ENCODE peak calls at places on chromosomes 12 and 14, in four cellular contexts. I, O, U and N are unnamed samples.

GRCh38 chr14:68099348-68100045 is 279.9 kb downstream of the RAD51B start:
- DNase-seq in O (no peak), I (no peak), U (no peak), N (no peak)

GRCh38 chr14:83164016-83164415 is 1630.4 kb upstream of the SEL1L start:
- DNase-seq in O (no peak), U (no peak), I (no peak), N (no peak)

GRCh38 chr14:57168138-57168695 is 100.5 kb downstream of the EXOC5 start:
- DNase-seq in O (no peak), U (no peak), I (no peak), N (no peak)

GRCh38 chr12:88493651-88494050 is 86.6 kb downstream of the KITLG start:
- DNase-seq in O (no peak), U (peak), I (peak), N (no peak)

GRCh38 chr14:103155826-103156394 is 32.6 kb downstream of the TNFAIP2 start:
- DNase-seq in U (no peak), O (no peak), I (no peak), N (no peak)

GRCh38 chr12:52004042-52004648 is 2.6 kb upstream of the TAMALIN start:
- DNase-seq in O (peak), U (peak), I (peak), N (no peak)

GRCh38 chr14:55433880-55434804 is 6.3 kb downstream of the TBPL2 start:
- DNase-seq in O (no peak), I (no peak), U (no peak), N (no peak)

GRCh38 chr12:106321139-106321850 is 18.8 kb downstream of the TCP11L2 start:
- DNase-seq in U (no peak), O (no peak), I (no peak), N (no peak)

GRCh38 chr14:24411468-24412454 is 13.0 kb downstream of the NYNRIN start:
- DNase-seq in U (peak), O (peak), I (peak), N (peak)

GRCh38 chr14:104974665-104975390 is 3.3 kb downstream of the AHNAK2 start:
- DNase-seq in I (no peak), U (no peak), O (no peak), N (no peak)

GRCh38 chr14:70934084-70934483 is 26.8 kb downstream of the PCNX1 start:
- DNase-seq in U (peak), I (no peak), O (no peak), N (no peak)

GRCh38 chr12:121812320-121812871 is 8.6 kb downstream of the SETD1B start:
- DNase-seq in O (peak), I (peak), U (peak), N (no peak)

GRCh38 chr14:24183014-24183481 is 5.6 kb downstream of the IPO4 start:
- DNase-seq in I (no peak), O (no peak), U (no peak), N (no peak)

GRCh38 chr12:108839011-108839889 is 18.1 kb downstream of the SSH1 start:
- DNase-seq in I (no peak), O (no peak), U (peak), N (no peak)

GRCh38 chr12:117063162-117063911 is 35.9 kb downstream of the TESC start:
- DNase-seq in U (no peak), O (peak), I (no peak), N (no peak)

GRCh38 chr12:54032627-54033100 is at the start of gene HOXC5:
- DNase-seq in I (peak), U (peak), O (peak), N (peak)

GRCh38 chr14:104248203-104249055 is 110.0 kb downstream of the KIF26A start:
- DNase-seq in O (peak), U (no peak), I (no peak), N (peak)

GRCh38 chr12:19833775-19834501 is 394.6 kb downstream of the AEBP2 start:
- DNase-seq in U (peak), O (no peak), I (no peak), N (no peak)

GRCh38 chr12:66584673-66585072 is 94.2 kb downstream of the GRIP1 start:
- DNase-seq in I (peak), O (no peak), U (no peak), N (no peak)

GRCh38 chr12:112131686-112132085 is 6.3 kb downstream of the TRAFD1 start:
- DNase-seq in O (no peak), U (no peak), I (no peak), N (no peak)

GRCh38 chr12:63978519-63978918 is 134.0 kb downstream of the SRGAP1 start:
- DNase-seq in I (peak), U (peak), O (no peak), N (no peak)

GRCh38 chr14:50403433-50403832 is 6.8 kb upstream of the CDKL1 start:
- DNase-seq in U (peak), I (no peak), O (no peak), N (no peak)

GRCh38 chr12:106601548-106601947 is 18.7 kb downstream of the RFX4 start:
- DNase-seq in I (no peak), U (no peak), O (peak), N (no peak)

GRCh38 chr14:103260629-103261124 is 73.4 kb upstream of the EIF5 start:
- DNase-seq in I (peak), U (peak), O (no peak), N (no peak)

GRCh38 chr12:40692617-40693502 is 621 bp downstream of the CNTN1 start:
- DNase-seq in I (peak), U (no peak), O (peak), N (no peak)

GRCh38 chr12:120798696-120799095 is 73.1 kb downstream of the ACADS start:
- DNase-seq in U (no peak), I (no peak), O (no peak), N (no peak)

GRCh38 chr12:2054091-2055018 is 1.6 kb downstream of the CACNA1C start:
- DNase-seq in U (no peak), O (no peak), I (no peak), N (no peak)

GRCh38 chr12:113831016-113831415 is 135.1 kb downstream of the RBM19 start:
- DNase-seq in I (no peak), O (no peak), U (peak), N (no peak)

GRCh38 chr14:59086241-59086899 is 102.1 kb upstream of the DAAM1 start:
- DNase-seq in I (no peak), O (no peak), U (peak), N (no peak)

GRCh38 chr12:122004633-122005071 is 17.0 kb upstream of the BCL7A start:
- DNase-seq in I (no peak), U (peak), O (no peak), N (no peak)

GRCh38 chr14:73714656-73715081 is 485 bp upstream of the PNMA1 start:
- DNase-seq in I (peak), O (no peak), U (no peak), N (no peak)

GRCh38 chr14:33525626-33526025 is 425.2 kb downstream of the EGLN3 start:
- DNase-seq in I (no peak), O (no peak), U (peak), N (no peak)

GRCh38 chr12:53044052-53044581 is 5.7 kb upstream of the TNS2 start:
- DNase-seq in I (no peak), O (peak), U (peak), N (no peak)

GRCh38 chr12:32395031-32395430 is 4.3 kb upstream of the FGD4 start:
- DNase-seq in O (no peak), U (no peak), I (no peak), N (no peak)

GRCh38 chr12:8629486-8630033 is 16.9 kb upstream of the AICDA start:
- DNase-seq in O (no peak), I (no peak), U (peak), N (no peak)

GRCh38 chr14:100104523-100105300 is 39.5 kb downstream of the EVL start:
- DNase-seq in O (no peak), U (no peak), I (no peak), N (no peak)

GRCh38 chr12:112971248-112971647 is 7.1 kb upstream of the OAS2 start:
- DNase-seq in I (no peak), U (peak), O (no peak), N (no peak)

DNA sequence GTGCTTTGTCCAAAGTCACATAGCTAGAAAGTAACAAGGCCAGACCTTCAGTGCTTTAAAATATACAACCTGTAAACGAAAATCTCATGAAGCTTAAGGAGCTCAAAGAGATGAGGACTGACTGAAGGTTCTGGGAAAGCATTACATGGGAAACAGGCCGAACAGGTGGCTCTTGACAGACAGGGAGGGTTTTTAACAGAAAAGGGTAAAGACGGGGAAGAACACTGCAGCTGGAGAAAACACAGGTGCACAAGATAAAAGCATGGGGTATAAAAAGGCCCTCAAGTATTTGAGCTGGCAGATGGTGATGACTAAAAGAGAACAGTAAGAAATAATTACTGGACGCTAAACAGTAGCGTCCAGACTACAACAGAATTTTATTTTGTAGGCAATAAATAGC is 257.2 kb downstream of the NELL2 start:
- DNase-seq in O (no peak), U (no peak), I (no peak), N (no peak)
- TF ChIP-seq CTCF in O (no peak), U (no peak), I (no peak), N (no peak)

GRCh38 chr12:56317675-56318074 is 1.9 kb upstream of the CNPY2 start:
- DNase-seq in U (no peak), I (no peak), O (no peak), N (no peak)
- TF ChIP-seq CTCF in U (no peak), I (no peak), O (peak), N (no peak)

DNA sequence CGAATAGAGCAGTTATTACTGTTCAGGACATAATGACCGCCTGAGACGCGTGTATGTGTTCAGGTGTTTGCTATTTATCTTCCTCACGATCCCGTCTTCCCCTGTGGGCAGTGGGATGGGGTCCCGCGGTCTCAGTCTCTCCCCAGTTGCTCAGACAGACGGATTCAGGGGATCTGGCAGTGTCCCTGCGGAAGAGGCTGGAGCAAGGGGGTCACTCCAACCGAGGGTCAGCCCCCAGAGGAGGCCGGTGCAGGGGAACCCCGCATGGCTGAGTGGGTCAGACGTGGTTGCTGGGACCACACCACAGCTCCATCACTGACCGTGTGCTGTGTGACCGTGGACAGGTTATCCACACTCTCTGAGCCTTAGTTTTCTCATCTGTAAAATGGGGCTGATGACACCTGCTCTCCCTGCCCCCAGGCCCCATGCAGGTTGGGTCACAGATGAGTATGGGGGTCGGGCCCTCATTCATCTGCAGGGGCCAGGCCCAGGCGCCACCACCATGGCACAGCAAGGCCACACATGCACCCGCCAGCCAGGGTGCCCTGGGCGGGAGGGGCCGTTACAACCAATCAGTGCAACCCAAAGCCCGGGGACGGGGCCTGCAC is 5.2 kb downstream of the MMP17 start:
- DNase-seq in O (no peak), I (no peak), U (no peak), N (no peak)
- TF ChIP-seq CTCF in O (no peak), I (no peak), U (no peak), N (no peak)

GRCh38 chr12:115895247-115895646 is 382.2 kb downstream of the MED13L start:
- DNase-seq in I (no peak), U (no peak), O (peak), N (no peak)
- TF ChIP-seq CTCF in I (peak), U (peak), O (peak), N (peak)

GRCh38 chr12:25959069-25959961 is 833 bp downstream of the RASSF8 start:
- DNase-seq in U (peak), O (peak), I (peak), N (no peak)
- TF ChIP-seq CTCF in U (peak), O (no peak), I (no peak), N (peak)

DNA sequence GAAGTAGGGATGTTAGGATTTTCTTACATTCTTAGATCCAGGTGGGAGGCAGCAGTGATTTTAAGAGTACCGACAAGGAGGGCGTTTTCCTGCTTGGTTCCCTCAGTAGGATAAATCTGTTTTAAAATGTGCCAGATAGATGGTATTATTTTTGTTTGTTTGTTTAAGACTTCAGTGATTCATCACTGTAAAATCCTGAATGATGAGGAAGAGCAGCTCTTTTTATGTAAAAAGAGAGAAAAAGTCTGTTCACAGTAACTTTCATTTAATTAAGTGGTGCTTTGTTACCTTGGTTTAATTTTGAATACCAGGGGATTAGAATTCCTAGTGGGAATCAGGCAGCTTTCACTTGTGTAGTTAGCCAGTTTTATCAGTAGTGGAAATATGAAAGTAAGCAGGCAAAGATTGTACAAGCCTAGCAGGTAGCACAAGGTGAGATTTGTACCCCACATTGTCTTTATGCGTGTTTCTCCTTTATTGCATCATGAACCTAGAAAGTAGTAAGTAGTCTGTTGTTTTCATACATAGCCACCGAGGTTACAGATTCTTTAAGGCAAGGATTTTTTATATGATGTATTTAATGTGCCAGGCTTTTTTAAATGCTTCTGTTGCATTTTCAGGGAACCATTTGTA is 349.6 kb downstream of the CCDC91 start:
- DNase-seq in O (no peak), U (no peak), I (no peak), N (no peak)
- TF ChIP-seq CTCF in O (no peak), U (no peak), I (no peak), N (no peak)

DNA sequence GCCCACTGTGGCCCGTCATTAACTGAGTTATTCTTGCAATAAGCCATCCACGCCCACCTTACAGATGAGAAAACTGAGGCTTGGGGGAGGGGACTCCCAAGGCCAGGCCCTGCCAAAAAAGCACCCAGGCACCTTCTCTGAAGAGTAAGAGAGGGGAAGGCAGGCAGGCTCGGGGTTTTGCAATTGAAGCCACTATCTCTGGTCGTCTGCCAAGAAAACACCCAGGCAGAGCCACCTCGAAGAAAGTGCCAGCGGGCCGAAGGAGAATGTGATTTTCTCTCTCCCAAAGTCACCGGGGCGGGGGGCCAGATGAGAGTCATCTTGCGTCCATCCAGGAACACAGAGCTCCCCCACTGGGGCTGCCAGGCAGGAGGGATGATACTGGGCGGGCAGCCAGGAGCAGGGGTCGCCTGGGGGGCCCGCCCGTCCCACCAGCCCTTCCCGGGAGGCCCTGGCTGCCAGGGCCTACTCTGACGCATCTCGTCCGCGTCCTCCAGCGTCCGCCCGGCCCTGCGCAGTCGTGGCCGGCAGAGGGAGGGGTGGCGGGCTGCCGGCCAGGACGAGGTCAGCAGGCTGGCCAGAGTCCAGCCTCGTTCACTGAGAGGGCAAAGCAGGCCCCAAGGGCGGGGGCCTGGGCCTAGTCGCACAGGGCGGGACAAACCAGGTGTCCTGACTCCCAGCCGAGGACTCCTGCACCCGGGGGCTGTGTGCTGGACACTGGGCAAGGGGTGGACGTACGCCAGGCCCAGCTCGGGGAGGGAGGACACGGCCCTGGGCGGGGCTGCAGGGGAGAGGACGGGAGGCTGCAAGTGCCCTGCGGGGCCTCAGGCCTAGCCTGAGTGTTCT is 74.4 kb downstream of the RFLNA start:
- DNase-seq in U (peak), I (no peak), O (no peak), N (no peak)
- TF ChIP-seq CTCF in U (peak), I (no peak), O (no peak), N (no peak)

GRCh38 chr14:64815257-64815656 is 64.5 kb downstream of the SPTB start:
- DNase-seq in U (no peak), I (no peak), O (no peak), N (no peak)
- TF ChIP-seq CTCF in U (no peak), I (no peak), O (no peak), N (no peak)

GRCh38 chr12:90441431-90441830 is 513.5 kb downstream of the CCER1 start:
- DNase-seq in I (no peak), U (no peak), O (no peak), N (no peak)
- TF ChIP-seq CTCF in I (no peak), U (no peak), O (no peak), N (peak)